ENCODE peak calls at places on chromosomes 13 and 19, in four cellular contexts. R is psoas muscle, J is heart left ventricle, I is choroid plexus epithelial cell. U is an unnamed sample.

GRCh38 chr13:98397221-98397620 is 179.7 kb downstream of the STK24 start:
- DNase-seq in R (no peak), J (no peak), I (peak; percentile 62), U (no peak)

GRCh38 chr13:27810461-27810860 is 18.2 kb downstream of the GSX1 start:
- DNase-seq in J (no peak), I (no peak), R (no peak), U (no peak)

GRCh38 chr19:58181902-58182576 is 822 bp upstream of the ZNF274 start:
- DNase-seq in J (peak; percentile 34), I (peak; percentile 63), R (peak; percentile 19), U (no peak)

GRCh38 chr13:47846886-47847285 is 154.2 kb downstream of the SUCLA2 start:
- DNase-seq in J (no peak), R (no peak), I (peak; percentile 37), U (no peak)

GRCh38 chr13:41562083-41562482 is 104.7 kb downstream of the RGCC start:
- DNase-seq in R (peak; percentile 68), J (peak; percentile 80), I (peak; percentile 97), U (peak; percentile 78)

GRCh38 chr13:82010780-82011179 is 1669.9 kb upstream of the SPRY2 start:
- DNase-seq in R (no peak), J (no peak), I (peak; percentile 17), U (no peak)

GRCh38 chr19:29678484-29679106 is 13.3 kb downstream of the PLEKHF1 start:
- DNase-seq in J (peak; percentile 90), R (peak; percentile 93), I (no peak), U (peak; percentile 75)

GRCh38 chr13:33006646-33007045 is 9.6 kb upstream of the KL start:
- DNase-seq in I (no peak), R (no peak), J (no peak), U (no peak)

GRCh38 chr19:18173572-18174294 is at the start of gene IFI30:
- DNase-seq in J (peak; percentile 85), I (peak; percentile 25), R (peak; percentile 75), U (peak; percentile 71)

GRCh38 chr13:109868583-109869311 is 82.4 kb upstream of the IRS2 start:
- DNase-seq in R (no peak), J (no peak), I (no peak), U (no peak)

GRCh38 chr19:7504684-7505083 is 11.2 kb upstream of the ZNF358 start:
- DNase-seq in J (no peak), R (no peak), I (no peak), U (no peak)

GRCh38 chr19:7505682-7506384 is 10.1 kb upstream of the ZNF358 start:
- DNase-seq in I (no peak), J (no peak), R (no peak), U (no peak)

GRCh38 chr19:7506385-7507328 is 9.2 kb upstream of the ZNF358 start:
- DNase-seq in R (peak; percentile 85), I (peak; percentile 79), J (peak; percentile 74), U (peak; percentile 42)

GRCh38 chr19:7507884-7508283 is 8.0 kb upstream of the ZNF358 start:
- DNase-seq in J (no peak), I (peak; percentile 89), R (peak; percentile 83), U (peak; percentile 48)

GRCh38 chr19:7505288-7505681 is 10.6 kb upstream of the ZNF358 start:
- DNase-seq in J (no peak), R (no peak), I (no peak), U (no peak)
- H3K4me3 ChIP-seq in J (no peak overlapping the region), R (peak overlapping the region; percentile 38), I (no peak overlapping the region), U (no peak overlapping the region)

DNA sequence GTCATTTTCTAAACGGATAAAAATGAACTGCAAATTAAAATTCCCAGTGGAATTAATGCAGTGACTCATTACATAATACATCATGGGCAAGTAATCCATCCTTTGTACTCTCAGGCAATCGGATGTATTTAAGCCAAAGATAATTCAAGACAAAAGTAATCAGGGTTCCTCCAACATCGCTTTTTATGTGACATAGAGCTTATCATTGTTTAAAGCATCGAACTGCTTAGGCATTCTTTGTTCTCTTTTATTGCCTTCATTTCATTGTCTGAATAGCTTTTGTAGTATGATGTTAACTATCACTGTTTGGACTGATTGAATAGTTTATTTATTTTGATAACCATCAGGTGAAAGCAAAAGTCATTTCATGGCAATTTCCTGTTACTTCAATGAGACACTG is 209.4 kb downstream of the ITGBL1 start:
- DNase-seq in J (no peak), R (no peak), I (no peak), U (no peak)
- TF ChIP-seq CTCF in J (no peak), R (no peak), I (no peak), U (no peak)

DNA sequence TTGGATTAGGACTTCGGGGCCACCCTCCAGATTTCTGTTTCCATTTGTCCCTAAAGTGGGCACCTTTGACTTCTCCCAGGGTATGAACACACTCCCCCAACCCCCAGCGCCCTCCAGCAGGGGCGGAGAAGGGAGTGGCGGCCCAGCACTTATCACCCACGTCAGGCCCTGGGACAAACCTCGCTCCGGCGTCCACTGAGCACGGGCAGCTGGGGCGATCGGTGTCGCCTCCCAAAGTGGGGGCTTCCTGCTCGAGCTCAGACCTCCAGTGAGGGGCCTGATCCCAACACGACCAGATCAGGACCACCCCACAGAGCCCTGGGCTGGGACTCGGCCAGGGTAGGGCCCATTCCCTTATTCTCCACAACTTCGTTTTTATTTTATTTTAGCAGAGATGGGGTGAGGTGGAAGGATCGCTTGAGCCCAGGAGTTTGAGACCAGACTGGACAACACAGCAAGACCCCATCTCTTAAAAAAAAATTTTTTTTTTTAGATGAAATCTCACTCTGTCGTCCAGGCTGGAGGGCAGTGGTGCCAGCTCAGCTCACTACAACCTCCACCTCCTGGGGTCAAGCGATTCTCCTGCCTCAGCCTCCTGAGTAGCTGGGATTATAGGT is 3.7 kb upstream of the TCF3 start:
- DNase-seq in I (no peak), J (peak; percentile 16), R (no peak), U (no peak)
- H3K4me3 ChIP-seq in I (no peak overlapping the region), J (no peak overlapping the region), R (no peak overlapping the region), U (no peak overlapping the region)

DNA sequence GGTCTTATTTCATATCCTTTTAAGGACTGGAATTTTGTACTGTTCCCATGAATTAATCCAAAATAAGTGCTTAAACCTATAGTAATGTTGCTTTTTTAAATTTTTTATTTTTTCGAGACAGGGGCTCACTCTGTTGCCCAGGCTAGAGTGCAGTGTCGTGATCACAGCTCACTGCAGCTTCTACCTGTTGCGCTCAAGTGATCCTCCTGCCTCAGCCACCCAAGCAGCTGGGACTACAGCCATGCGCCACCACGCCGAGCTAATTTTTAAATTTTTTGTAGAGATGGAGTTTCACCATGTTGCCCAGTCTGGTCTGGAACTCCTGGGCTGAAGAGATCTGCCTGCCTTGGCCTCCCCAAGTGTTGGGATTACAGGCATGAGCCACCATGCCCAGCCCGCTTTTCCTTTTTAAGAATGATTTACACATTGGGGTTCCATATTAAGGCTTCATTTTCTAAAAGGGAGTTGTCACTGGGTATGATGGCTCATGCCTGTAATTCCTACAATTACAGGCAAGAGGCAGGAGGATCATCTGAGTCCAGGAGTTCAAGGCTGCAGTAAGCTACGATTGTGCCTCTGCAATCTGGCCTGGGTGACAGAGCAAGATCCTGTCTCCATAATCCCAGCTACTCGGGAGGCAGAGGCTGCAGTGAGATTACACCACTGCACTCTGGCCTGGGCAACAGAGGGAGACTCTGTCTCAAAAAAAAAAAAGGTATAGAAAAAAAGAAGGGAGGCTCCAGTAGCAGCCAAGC is 28.3 kb upstream of the AKT2 start:
- DNase-seq in R (no peak), J (no peak), I (no peak), U (no peak)
- TF ChIP-seq CTCF in R (no peak), J (no peak), I (no peak), U (no peak)

GRCh38 chr13:26508885-26509284 is 48.6 kb upstream of the WASF3 start:
- DNase-seq in J (peak; percentile 75), I (peak; percentile 91), R (peak; percentile 90), U (peak; percentile 76)
- H3K4me3 ChIP-seq in J (no peak overlapping the region), I (no peak overlapping the region), R (no peak overlapping the region), U (no peak overlapping the region)

DNA sequence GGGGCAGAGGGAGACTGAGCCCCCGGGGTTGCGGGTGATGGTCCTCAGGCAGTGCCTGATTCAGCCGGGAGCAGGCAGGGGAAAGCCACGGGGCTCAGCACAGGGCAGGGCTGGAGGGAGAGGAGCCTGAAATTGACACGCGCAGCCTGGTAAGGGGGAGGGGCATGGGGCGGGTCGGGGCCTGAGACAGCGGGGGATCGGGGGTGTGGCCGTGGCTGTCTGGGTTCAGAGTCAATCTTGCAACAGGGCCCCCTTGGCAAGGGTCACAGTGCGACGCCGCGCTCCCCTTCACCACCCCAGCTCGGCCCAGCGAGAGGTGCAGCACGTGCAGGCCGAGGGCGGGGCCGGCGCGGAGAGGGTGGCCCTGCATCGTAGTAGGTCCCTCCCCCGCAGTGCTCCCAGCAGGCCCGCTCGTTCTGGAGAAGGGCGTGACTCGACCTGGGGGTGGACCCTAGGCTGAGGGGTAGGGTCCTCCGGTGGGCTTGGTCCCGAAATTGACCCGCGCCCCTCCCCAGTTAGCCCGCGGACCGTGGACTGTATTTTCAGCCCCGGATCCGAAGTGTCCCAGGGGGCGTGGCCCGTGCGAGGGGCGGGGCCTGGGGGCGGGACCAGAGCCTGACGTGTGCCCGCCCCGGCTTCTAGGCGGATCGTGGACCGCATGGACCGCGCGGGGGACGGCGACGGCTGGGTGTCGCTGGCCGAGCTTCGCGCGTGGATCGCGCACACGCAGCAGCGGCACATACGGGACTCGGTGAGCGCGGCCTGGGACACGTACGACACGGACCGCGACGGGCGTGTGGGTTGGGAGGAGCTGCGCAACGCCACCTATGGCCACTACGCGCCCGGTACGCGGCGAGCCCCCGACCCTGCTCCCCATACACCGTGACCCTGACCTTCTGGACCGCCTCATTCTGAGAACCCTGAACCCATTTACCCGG is 6.0 kb downstream of the RCN3 start:
- DNase-seq in I (peak; percentile 79), R (peak; percentile 84), J (peak; percentile 84), U (peak; percentile 69)
- TF ChIP-seq CTCF in I (peak; percentile 39), R (peak; percentile 33), J (no peak), U (peak; percentile 29)

GRCh38 chr19:46413262-46414031 is at the start of gene CCDC8:
- DNase-seq in R (peak; percentile 75), I (peak; percentile 98), J (peak; percentile 94), U (peak; percentile 95)
- H3K4me3 ChIP-seq in R (peak within 1 kb of the TSS; percentile 57), I (peak within 1 kb of the TSS; percentile 76), J (peak within 1 kb of the TSS; percentile 50), U (peak within 1 kb of the TSS; percentile 47)

GRCh38 chr19:37551123-37551993 is 43.2 kb downstream of the ZNF571 start:
- DNase-seq in R (no peak), I (peak; percentile 78), J (peak; percentile 73), U (no peak)
- TF ChIP-seq CTCF in R (no peak), I (peak; percentile 72), J (no peak), U (no peak)